ENCODE peak calls at places on chromosomes 1 and 21, in four cellular contexts. R is HepG2, S is K562, K is GM12878. D is an unnamed sample.
A peak's percentile ranks its signal among the peaks of the same experiment; 100 is the strongest.

GRCh38 chr1:221101792-221102191 is 222.5 kb downstream of the HLX start:
- DNase-seq in R (no peak), S (no peak), K (no peak), D (no peak)

GRCh38 chr1:9724706-9725476 is 73.4 kb downstream of the PIK3CD start:
- DNase-seq in R (peak; percentile 58), S (peak; percentile 87), K (no peak), D (peak; percentile 80)

GRCh38 chr21:35203093-35204021 is 154.3 kb upstream of the RUNX1 start:
- DNase-seq in R (no peak), S (no peak), K (no peak), D (no peak)

GRCh38 chr1:111191496-111191895 is 8.9 kb downstream of the DENND2D start:
- DNase-seq in K (no peak), S (no peak), R (no peak), D (no peak)

GRCh38 chr1:246750752-246751151 is 26.5 kb downstream of the SCCPDH start:
- DNase-seq in R (no peak), K (no peak), S (no peak), D (no peak)

GRCh38 chr1:234909307-234909706 is 219.3 kb downstream of the TOMM20 start:
- DNase-seq in S (no peak), K (no peak), R (no peak), D (no peak)

GRCh38 chr1:85650645-85651044 is 57.6 kb downstream of the ZNHIT6 start:
- DNase-seq in K (no peak), S (no peak), R (no peak), D (no peak)

GRCh38 chr21:29326914-29327554 is 28.3 kb downstream of the BACH1 start:
- DNase-seq in K (no peak), S (no peak), R (no peak), D (no peak)

GRCh38 chr21:36551326-36551725 is 71.4 kb upstream of the CLDN14 start:
- DNase-seq in S (no peak), R (no peak), K (no peak), D (no peak)

GRCh38 chr1:161131721-161132409 is 602 bp downstream of the DEDD start:
- DNase-seq in K (no peak), S (peak; percentile 26), R (no peak), D (no peak)

GRCh38 chr21:35120631-35121180 is 71.6 kb upstream of the RUNX1 start:
- DNase-seq in S (no peak), R (no peak), K (no peak), D (no peak)

GRCh38 chr1:154474802-154475201 is 27.2 kb upstream of the TDRD10 start:
- DNase-seq in K (no peak), R (peak; percentile 51), S (no peak), D (no peak)

GRCh38 chr1:214289574-214290272 is 8.8 kb downstream of the SMYD2 start:
- DNase-seq in K (no peak), S (no peak), R (no peak), D (no peak)

GRCh38 chr1:211305044-211305443 is 21.6 kb upstream of the TRAF5 start:
- DNase-seq in R (no peak), K (no peak), S (no peak), D (peak; percentile 28)

GRCh38 chr1:16905112-16905855 is 9.5 kb downstream of the RNU1-2 start:
- DNase-seq in R (peak; percentile 77), K (peak; percentile 74), S (peak; percentile 59), D (no peak)

GRCh38 chr1:192045038-192045575 is 113.2 kb upstream of the RGS18 start:
- DNase-seq in S (no peak), R (no peak), K (no peak), D (no peak)

GRCh38 chr21:41979335-41979734 is 25.5 kb upstream of the C2CD2 start:
- DNase-seq in R (no peak), S (no peak), K (no peak), D (no peak)

GRCh38 chr1:158283965-158284364 is 5.8 kb upstream of the CD1C start:
- DNase-seq in R (no peak), K (peak; percentile 61), S (no peak), D (no peak)

GRCh38 chr1:109788695-109789521 is 25.2 kb upstream of the EPS8L3 start:
- DNase-seq in K (no peak), S (peak; percentile 72), R (peak; percentile 44), D (peak; percentile 69)

GRCh38 chr1:170536924-170537551 is 5.1 kb downstream of the GORAB start:
- DNase-seq in R (no peak), S (no peak), K (no peak), D (no peak)

GRCh38 chr1:24486296-24487065 is 16.2 kb upstream of the RCAN3 start:
- DNase-seq in K (no peak), R (no peak), S (no peak), D (no peak)

GRCh38 chr1:211783266-211783665 is 47.3 kb downstream of the LPGAT1 start:
- DNase-seq in K (no peak), S (no peak), R (no peak), D (no peak)

GRCh38 chr1:208437416-208437815 is 193.2 kb upstream of the PLXNA2 start:
- DNase-seq in K (no peak), S (no peak), R (no peak), D (no peak)

GRCh38 chr1:114258074-114258473 is 104.4 kb upstream of the SYT6 start:
- DNase-seq in K (no peak), S (no peak), R (no peak), D (no peak)

GRCh38 chr1:43853161-43853921 is 80.3 kb upstream of the ARTN start:
- DNase-seq in S (no peak), K (peak; percentile 87), R (no peak), D (no peak)

GRCh38 chr1:7440154-7440553 is 330.9 kb upstream of the VAMP3 start:
- DNase-seq in R (no peak), K (no peak), S (no peak), D (no peak)

GRCh38 chr21:27572681-27573080 is 605.8 kb upstream of the ADAMTS5 start:
- DNase-seq in S (no peak), R (no peak), K (no peak), D (no peak)

DNA sequence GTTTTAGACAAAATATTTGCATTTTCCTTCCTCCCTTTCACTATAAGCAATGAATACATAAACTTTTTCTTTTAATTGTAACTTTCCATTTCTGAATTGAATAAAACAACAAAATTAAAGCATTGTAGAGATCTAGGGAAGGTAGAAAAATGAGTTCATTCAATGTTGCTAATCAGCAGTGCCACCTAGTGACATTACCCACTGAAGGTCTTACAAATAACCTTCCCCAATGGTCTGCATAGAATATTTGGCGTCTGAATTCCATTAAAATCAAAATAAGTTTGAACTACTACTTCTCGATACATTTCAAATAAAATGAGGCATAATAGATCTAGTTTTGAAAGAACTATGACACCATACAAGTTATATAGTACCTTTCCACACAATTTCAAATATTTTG is 19.6 kb downstream of the FH start:
- DNase-seq in K (no peak), R (peak; percentile 14), S (peak; percentile 26), D (no peak)
- TF ChIP-seq SP1 in K (no peak), R (no peak), S (no peak), D (no peak)

DNA sequence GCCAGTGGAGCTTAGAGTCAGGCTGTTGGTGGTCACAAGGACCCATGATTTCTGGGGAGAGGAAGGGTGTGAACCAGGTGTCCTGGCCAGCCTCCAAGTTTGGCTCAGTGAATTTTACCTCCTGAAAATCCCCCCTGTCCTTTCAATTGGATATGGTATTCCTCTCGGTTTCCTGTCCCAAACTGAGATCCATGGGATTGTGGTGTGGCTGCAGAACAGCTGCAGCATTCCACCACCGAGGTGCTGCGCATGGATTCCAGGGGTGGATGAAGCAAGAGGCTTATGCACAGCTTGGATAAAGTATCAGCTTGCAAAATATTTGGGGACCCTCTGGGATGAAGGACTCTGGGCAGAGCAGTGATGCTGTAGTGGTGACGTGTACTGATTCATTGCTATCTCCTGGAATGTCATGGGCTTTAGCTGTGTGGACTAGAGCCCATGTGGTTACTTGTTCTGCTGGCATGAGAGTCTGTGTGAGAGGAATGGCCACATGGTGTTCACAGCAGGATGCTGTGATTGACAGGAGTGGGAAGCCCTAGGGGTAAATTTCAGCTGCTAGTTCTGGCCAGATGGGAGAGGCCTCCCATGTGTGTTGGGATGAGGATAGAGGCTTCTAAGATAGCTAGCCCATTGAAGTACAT is 148.7 kb upstream of the SPAG17 start:
- DNase-seq in K (no peak), R (no peak), S (no peak), D (no peak)
- TF ChIP-seq TARDBP in K (no peak), R (no peak), S (no peak), D (no peak)

GRCh38 chr1:6108937-6109636 is 63.4 kb downstream of the KCNAB2 start:
- DNase-seq in K (no peak), S (no peak), R (peak; percentile 20), D (peak; percentile 48)
- TF ChIP-seq SP1 in K (no peak), S (no peak), R (no peak), D (no peak)

GRCh38 chr21:46111857-46112730 is 14.2 kb downstream of the COL6A2 start:
- DNase-seq in S (no peak), K (no peak), R (no peak), D (no peak)
- TF ChIP-seq TARDBP in S (no peak), K (no peak), R (no peak), D (no peak)

GRCh38 chr1:185170291-185170848 is 13.4 kb downstream of the SWT1 start:
- DNase-seq in S (peak; percentile 54), R (peak; percentile 64), K (peak; percentile 32), D (peak; percentile 72)
- TF ChIP-seq SP1 in S (no peak), R (no peak), K (no peak), D (no peak)

GRCh38 chr21:16539041-16539440 is 809.3 kb downstream of the USP25 start:
- DNase-seq in S (no peak), K (no peak), R (no peak), D (no peak)

GRCh38 chr21:16534408-16535099 is 804.8 kb downstream of the USP25 start:
- DNase-seq in R (no peak), K (no peak), S (no peak), D (peak; percentile 13)

GRCh38 chr21:16533692-16534407 is 804.1 kb downstream of the USP25 start:
- DNase-seq in K (no peak), R (no peak), S (no peak), D (no peak)

GRCh38 chr21:16535100-16535418 is 805.3 kb downstream of the USP25 start:
- DNase-seq in R (no peak), S (no peak), K (no peak), D (peak; percentile 15)

GRCh38 chr21:16536661-16537359 is 807.0 kb downstream of the USP25 start:
- DNase-seq in R (no peak), S (no peak), K (no peak), D (no peak)
- TF ChIP-seq TARDBP in R (no peak), S (no peak), K (no peak), D (no peak)

DNA sequence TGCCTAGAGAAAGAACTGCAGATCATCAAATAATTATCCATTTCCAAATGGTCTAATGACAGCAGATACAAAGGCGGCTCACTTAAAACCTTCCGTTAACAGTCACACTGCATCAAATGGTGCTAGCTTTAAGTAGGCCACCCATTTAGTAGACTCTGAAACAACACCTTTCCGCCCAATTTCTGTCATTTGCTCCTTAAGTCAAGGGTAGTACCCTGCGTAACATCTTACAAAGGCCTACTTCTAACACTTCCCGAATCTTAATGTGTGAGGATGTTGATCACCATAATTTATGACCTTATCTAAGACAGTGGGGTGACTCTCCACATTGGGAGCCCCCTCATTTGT is 684 bp upstream of the RALGPS2 start:
- DNase-seq in S (no peak), K (no peak), R (no peak), D (no peak)
- TF ChIP-seq SP1 in S (no peak), K (no peak), R (no peak), D (no peak)

GRCh38 chr1:69321311-69321710 is 246.4 kb upstream of the LRRC7 start:
- DNase-seq in S (no peak), R (no peak), K (no peak), D (no peak)
- TF ChIP-seq TARDBP in S (no peak), R (no peak), K (no peak), D (no peak)